ENCODE peak calls at places on chromosomes 11 and 22, in eight cellular contexts. H is fibroblast of the aortic adventitia, Z is spleen, N is sigmoid colon, A is kidney epithelial cell, U is cardiac fibroblast, V is astrocyte of the cerebellum, K is lower leg skin. E is an unnamed sample.

GRCh38 chr11:8459711-8460399 is 134.2 kb downstream of the STK33 start:
- DNase-seq in Z (no peak), H (peak; percentile 2), A (no peak), K (no peak), V (no peak), U (no peak), N (no peak), E (no peak)

GRCh38 chr11:121595717-121596156 is 143.0 kb upstream of the SORL1-AS1 start:
- DNase-seq in Z (no peak), K (peak; percentile 41), V (peak; percentile 96), H (peak; percentile 100), U (peak; percentile 98), N (peak; percentile 86), A (peak; percentile 80), E (peak; percentile 44)

GRCh38 chr11:78647266-78647915 is 72.7 kb upstream of the NARS2 start:
- DNase-seq in K (no peak), V (no peak), U (no peak), H (no peak), N (no peak), Z (no peak), A (no peak), E (no peak)

GRCh38 chr11:118415739-118416068 is 14.3 kb downstream of the ATP5MG start:
- DNase-seq in A (peak; percentile 88), N (peak; percentile 89), K (peak; percentile 26), Z (no peak), V (peak; percentile 66), H (peak; percentile 96), U (peak; percentile 95), E (peak; percentile 63)

GRCh38 chr11:103499710-103500340 is 390.6 kb downstream of the DYNC2H1 start:
- DNase-seq in N (no peak), Z (no peak), H (no peak), V (no peak), U (no peak), A (no peak), K (no peak), E (no peak)

GRCh38 chr11:65434667-65435179 is 12.1 kb downstream of the NEAT1 start:
- DNase-seq in A (no peak), K (peak; percentile 14), V (no peak), Z (no peak), U (peak; percentile 62), N (peak; percentile 52), H (peak; percentile 57), E (no peak)

GRCh38 chr22:50710886-50711285 is 27.1 kb upstream of the ACR start:
- DNase-seq in Z (peak; percentile 47), N (no peak), V (no peak), A (no peak), U (no peak), H (no peak), K (no peak), E (no peak)

GRCh38 chr11:57513446-57513795 is 2.1 kb downstream of the SLC43A1 start:
- DNase-seq in A (no peak), N (no peak), V (no peak), H (no peak), Z (no peak), U (no peak), K (no peak), E (no peak)

GRCh38 chr11:65504671-65505433 is 6.0 kb downstream of the MALAT1 start:
- DNase-seq in A (no peak), H (peak; percentile 74), U (peak; percentile 72), Z (no peak), V (no peak), K (no peak), N (peak; percentile 59), E (no peak)

GRCh38 chr11:103407641-103408040 is 298.4 kb downstream of the DYNC2H1 start:
- DNase-seq in H (no peak), Z (no peak), U (no peak), A (no peak), N (no peak), K (no peak), V (no peak), E (no peak)

GRCh38 chr11:33237039-33237597 is 20.1 kb upstream of the HIPK3 start:
- DNase-seq in A (no peak), K (no peak), V (no peak), U (no peak), N (no peak), Z (no peak), H (no peak), E (no peak)

GRCh38 chr11:61957028-61957770 is 7.0 kb downstream of the BEST1 start:
- DNase-seq in N (no peak), V (no peak), H (no peak), K (no peak), A (no peak), U (no peak), Z (peak; percentile 45), E (no peak)

GRCh38 chr11:61955031-61955415 is 4.9 kb downstream of the BEST1 start:
- DNase-seq in K (no peak), Z (peak; percentile 91), U (peak; percentile 92), A (no peak), H (peak; percentile 86), V (no peak), N (peak; percentile 90), E (no peak)

GRCh38 chr11:61956191-61957027 is 6.3 kb downstream of the BEST1 start:
- DNase-seq in Z (peak; percentile 70), N (peak; percentile 36), V (no peak), K (no peak), H (no peak), U (no peak), A (no peak), E (no peak)

GRCh38 chr11:61954106-61955030 is 4.2 kb downstream of the BEST1 start:
- DNase-seq in V (no peak), H (no peak), A (no peak), Z (no peak), N (no peak), K (no peak), U (no peak), E (no peak)

DNA sequence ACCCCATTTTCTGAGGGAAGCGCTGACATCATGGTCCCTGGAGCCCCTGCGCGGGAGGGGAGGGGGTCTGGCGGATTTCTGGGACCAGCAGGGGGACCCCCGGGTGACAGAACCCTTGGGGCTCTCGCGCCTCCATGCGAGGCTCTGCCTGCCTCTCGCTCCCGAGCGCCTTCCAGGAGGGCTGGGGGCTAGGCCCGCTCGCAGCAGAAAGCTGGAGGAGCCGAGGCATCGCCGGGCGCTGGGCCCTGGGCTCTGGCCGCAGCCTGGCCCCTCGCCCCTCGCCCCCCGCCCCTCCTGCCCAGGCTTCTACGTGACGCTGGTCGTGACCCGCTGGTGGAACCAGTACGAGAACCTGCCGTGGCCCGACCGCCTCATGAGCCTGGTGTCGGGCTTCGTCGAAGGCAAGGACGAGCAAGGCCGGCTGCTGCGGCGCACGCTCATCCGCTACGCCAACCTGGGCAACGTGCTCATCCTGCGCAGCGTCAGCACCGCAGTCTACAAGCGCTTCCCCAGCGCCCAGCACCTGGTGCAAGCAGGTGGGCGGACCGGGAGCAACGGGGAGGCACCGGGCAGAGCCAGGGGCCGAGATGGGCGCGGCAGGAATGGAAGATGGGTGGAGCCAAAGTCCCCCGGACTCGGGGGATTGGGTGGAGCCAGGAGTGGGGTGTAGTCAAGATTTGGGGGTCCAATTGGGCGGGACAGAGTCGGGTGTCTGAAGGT is 5.4 kb downstream of the BEST1 start:
- DNase-seq in Z (peak; percentile 90), H (no peak), U (no peak), V (no peak), N (no peak), K (no peak), A (no peak), E (no peak)
- H3K4me3 ChIP-seq in Z (peak overlapping the region; percentile 42), H (peak overlapping the region; percentile 50), U (peak overlapping the region; percentile 53), V (no peak overlapping the region), N (peak overlapping the region; percentile 36), K (no peak overlapping the region), A (no peak overlapping the region), E (peak overlapping the region; percentile 49)

DNA sequence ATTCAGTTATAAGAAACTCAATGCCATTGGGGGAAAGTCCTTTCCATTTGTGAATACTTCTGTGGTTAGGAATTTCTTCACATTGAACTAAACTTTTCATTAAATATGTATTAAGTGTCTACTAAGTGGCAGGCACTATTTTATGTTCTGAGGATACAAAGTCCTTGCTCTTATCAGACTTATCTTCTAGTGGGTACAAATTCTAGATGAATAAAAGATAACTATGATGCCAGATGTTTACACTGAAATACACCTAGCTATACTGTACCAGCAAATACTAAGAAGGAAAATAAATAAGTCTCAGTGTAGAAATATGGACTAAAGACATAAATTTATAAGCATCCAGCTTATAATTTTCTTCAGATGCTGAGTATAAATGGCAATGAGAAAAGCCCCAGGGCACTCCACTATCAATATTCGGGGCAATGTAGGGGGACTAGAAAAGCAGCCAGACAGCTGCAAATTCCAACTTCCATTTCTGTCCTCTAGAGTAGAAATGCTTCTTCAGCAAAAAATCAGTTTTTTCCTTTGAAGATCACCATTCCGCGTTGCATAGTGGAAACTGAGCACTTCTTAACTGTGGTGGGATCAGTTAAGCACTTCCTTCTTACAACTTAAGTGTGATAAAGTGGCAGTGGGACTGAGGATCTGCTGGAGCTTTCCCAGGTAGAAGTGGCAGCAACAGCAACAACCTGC is 11.8 kb upstream of the BIRC3 start:
- DNase-seq in H (no peak), A (no peak), N (no peak), Z (no peak), U (no peak), V (no peak), K (no peak), E (no peak)
- TF ChIP-seq CTCF in H (no peak), A (no peak), N (no peak), Z (no peak), U (no peak), V (no peak), K (no peak), E (no peak)

GRCh38 chr11:111540114-111540920 is at the start of gene LAYN:
- DNase-seq in U (peak; percentile 47), Z (peak; percentile 82), H (peak; percentile 26), K (no peak), V (no peak), A (no peak), N (peak; percentile 85), E (no peak)

GRCh38 chr11:111539426-111540113 is 950 bp upstream of the LAYN start:
- DNase-seq in V (no peak), H (no peak), Z (no peak), K (no peak), N (no peak), U (no peak), A (no peak), E (no peak)

GRCh38 chr11:111540921-111541208 is 345 bp downstream of the LAYN start:
- DNase-seq in K (no peak), N (no peak), U (no peak), V (no peak), Z (no peak), A (no peak), H (peak; percentile 15), E (no peak)

GRCh38 chr11:111542606-111543275 is 2.2 kb downstream of the LAYN start:
- DNase-seq in U (no peak), A (no peak), Z (no peak), H (no peak), N (no peak), K (no peak), V (no peak), E (no peak)

GRCh38 chr11:111541209-111542061 is 915 bp downstream of the LAYN start:
- DNase-seq in H (peak; percentile 66), A (no peak), U (peak; percentile 90), K (no peak), V (peak; percentile 81), N (peak; percentile 88), Z (peak; percentile 75), E (no peak)
- H3K4me3 ChIP-seq in H (peak overlapping the region; percentile 68), A (peak overlapping the region; percentile 54), U (peak overlapping the region; percentile 53), K (peak overlapping the region; percentile 34), V (peak overlapping the region; percentile 73), N (peak overlapping the region; percentile 63), Z (peak overlapping the region; percentile 50), E (peak overlapping the region; percentile 40)

GRCh38 chr22:46845281-46846153 is 83.1 kb downstream of the TBC1D22A start:
- DNase-seq in A (no peak), V (peak; percentile 67), H (peak; percentile 85), N (no peak), K (no peak), U (peak; percentile 78), Z (no peak), E (no peak)
- TF ChIP-seq CTCF in A (peak; percentile 44), V (peak; percentile 55), H (peak; percentile 64), N (peak; percentile 25), K (no peak), U (peak; percentile 48), Z (peak; percentile 21), E (peak; percentile 40)

GRCh38 chr11:111378773-111379499 is at the start of gene POU2AF1:
- DNase-seq in V (peak; percentile 40), N (no peak), Z (peak; percentile 95), U (peak; percentile 8), A (no peak), H (peak; percentile 43), K (peak; percentile 32), E (no peak)
- H3K4me3 ChIP-seq in V (no peak within 1 kb of the TSS), N (no peak within 1 kb of the TSS), Z (peak within 1 kb of the TSS; percentile 43), U (no peak within 1 kb of the TSS), A (no peak within 1 kb of the TSS), H (no peak within 1 kb of the TSS), K (no peak within 1 kb of the TSS), E (no peak within 1 kb of the TSS)